ENCODE peak calls at places on chromosomes 13 and 19, in five cellular contexts. E is RPMI8226; F is EH; L is psoas muscle; S is activated CD4-positive, alpha-beta T cell treated with anti-CD3 and anti-CD28 coated beads, Interleukin-2, amount 10 ng/mL, durations not matched to agents 24 days and 14 days. Y is an unnamed sample.

GRCh38 chr19:16628984-16629691 is 1.1 kb upstream of the MED26 start:
- DNase-seq in E (peak; percentile 71), F (peak; percentile 59), L (no peak), S (peak; percentile 74), Y (no peak)

GRCh38 chr13:42174344-42175162 is 97.4 kb upstream of the AKAP11 start:
- DNase-seq in E (no peak), F (peak; percentile 65), L (no peak), S (no peak), Y (no peak)

GRCh38 chr19:17841810-17842662 is 5.7 kb downstream of the JAK3 start:
- DNase-seq in E (no peak), F (peak; percentile 76), L (peak; percentile 74), S (peak; percentile 87), Y (peak; percentile 65)

GRCh38 chr19:10332158-10332964 is 968 bp downstream of the RAVER1 start:
- DNase-seq in E (no peak), F (no peak), L (no peak), S (no peak), Y (no peak)

GRCh38 chr13:61466280-61466679 is 50.6 kb upstream of the PCDH20 start:
- DNase-seq in E (no peak), F (no peak), L (no peak), S (no peak), Y (no peak)

GRCh38 chr13:106795847-106796246 is 227.9 kb upstream of the ARGLU1 start:
- DNase-seq in E (no peak), F (no peak), L (no peak), S (no peak), Y (no peak)

GRCh38 chr19:4868286-4868834 is 893 bp upstream of the PLIN3 start:
- DNase-seq in E (no peak), F (no peak), L (no peak), S (no peak), Y (no peak)

GRCh38 chr19:51131780-51132680 is 7.3 kb downstream of the SIGLEC9 start:
- DNase-seq in E (peak; percentile 80), F (peak; percentile 9), L (no peak), S (peak; percentile 75), Y (peak; percentile 78)

GRCh38 chr13:104773775-104774174 is 1707.6 kb upstream of the SLC10A2 start:
- DNase-seq in E (peak; percentile 29), F (peak; percentile 15), L (no peak), S (no peak), Y (no peak)